ENCODE peak calls at places on chromosomes 11 and 22, in eight cellular contexts. O, B, G, P, H, A, N and M are unnamed samples.
A peak's percentile ranks its signal among the peaks of the same experiment; 100 is the strongest.

GRCh38 chr11:35305670-35306382 is 113.5 kb downstream of the SLC1A2 start:
- DNase-seq in H (peak; percentile 56), B (no peak), N (no peak), O (peak; percentile 17), G (peak; percentile 16), A (peak; percentile 55), P (no peak), M (no peak)

GRCh38 chr11:8271106-8271886 is 7.6 kb upstream of the LMO1 start:
- DNase-seq in P (peak; percentile 35), N (no peak), H (no peak), O (no peak), B (no peak), A (no peak), G (no peak), M (no peak)

GRCh38 chr22:48098243-48098935 is 1335.9 kb downstream of the TBC1D22A start:
- DNase-seq in B (no peak), P (no peak), N (no peak), O (no peak), H (no peak), G (no peak), A (peak; percentile 33), M (no peak)

GRCh38 chr22:19343470-19343869 is 52.0 kb upstream of the CLTCL1 start:
- DNase-seq in G (no peak), P (no peak), B (no peak), A (no peak), H (no peak), O (no peak), N (no peak), M (no peak)

GRCh38 chr11:54558919-54559318 is 44.9 kb downstream of the OR4C46 start:
- DNase-seq in N (no peak), B (no peak), A (peak; percentile 14), P (no peak), H (no peak), O (no peak), G (no peak), M (no peak)

GRCh38 chr11:101010899-101011298 is 118.7 kb downstream of the PGR start:
- DNase-seq in B (no peak), A (no peak), H (no peak), O (no peak), P (no peak), N (no peak), G (no peak), M (no peak)

GRCh38 chr11:131888230-131888826 is 517.9 kb downstream of the NTM start:
- DNase-seq in P (no peak), N (peak; percentile 47), O (peak; percentile 33), G (no peak), B (no peak), A (no peak), H (peak; percentile 96), M (no peak)

GRCh38 chr22:40270031-40270430 is 76.3 kb upstream of the ADSL start:
- DNase-seq in H (no peak), O (no peak), N (no peak), G (no peak), B (no peak), A (no peak), P (no peak), M (no peak)

GRCh38 chr11:95254139-95254704 is 23.2 kb upstream of the SESN3 start:
- DNase-seq in G (peak; percentile 54), P (peak; percentile 82), O (peak; percentile 90), A (peak; percentile 97), N (peak; percentile 46), H (peak; percentile 87), B (peak; percentile 74), M (peak; percentile 90)
- TF ChIP-seq POLR2A in G (no peak), P (no peak), O (no peak), A (peak; percentile 44), N (no peak), H (no peak), B (no peak), M (peak; percentile 41)

DNA sequence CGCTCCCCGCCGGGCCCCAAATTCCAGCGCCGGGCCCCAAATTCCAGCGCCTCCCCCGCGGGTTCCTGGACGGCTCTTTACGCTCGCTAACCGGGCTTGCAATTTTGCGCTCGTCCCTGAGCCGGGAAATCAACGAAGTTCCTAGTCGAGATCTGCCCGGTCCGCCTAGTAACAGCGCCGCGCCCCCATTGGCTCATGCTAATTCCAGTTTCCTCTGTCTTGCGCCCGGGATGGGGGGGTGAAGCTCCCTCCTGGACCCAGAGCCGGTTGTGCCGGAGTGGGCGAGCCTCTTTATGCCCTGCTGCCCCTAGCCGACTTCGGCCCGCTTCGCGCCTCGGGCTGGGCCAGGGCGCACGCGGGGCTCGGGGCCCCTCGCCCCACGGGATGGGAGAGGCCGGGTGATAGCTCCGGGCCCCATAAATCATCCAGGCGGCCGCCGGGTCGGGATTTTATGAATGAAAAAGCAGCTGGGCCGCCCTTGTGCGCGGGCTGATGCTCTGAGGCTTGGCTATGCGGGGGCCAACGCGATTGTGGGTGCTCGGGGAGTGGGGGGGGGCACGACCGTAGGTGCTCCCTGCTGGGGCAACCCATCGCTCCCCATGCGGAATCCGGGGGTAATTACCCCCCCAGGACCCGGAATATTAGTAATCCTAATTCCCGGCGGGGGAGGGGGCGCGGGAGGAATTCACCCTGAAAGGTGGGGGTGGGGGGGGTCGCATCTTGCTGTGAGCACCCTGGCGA is 1.8 kb upstream of the CCND1 start:
- DNase-seq in A (peak; percentile 92), H (peak; percentile 97), O (peak; percentile 94), B (no peak), G (peak; percentile 96), N (peak; percentile 82), P (peak; percentile 94), M (peak; percentile 80)
- TF ChIP-seq POLR2A in A (peak; percentile 20), H (peak; percentile 87), O (peak; percentile 85), B (no peak), G (no peak), N (no peak), P (no peak), M (no peak)

DNA sequence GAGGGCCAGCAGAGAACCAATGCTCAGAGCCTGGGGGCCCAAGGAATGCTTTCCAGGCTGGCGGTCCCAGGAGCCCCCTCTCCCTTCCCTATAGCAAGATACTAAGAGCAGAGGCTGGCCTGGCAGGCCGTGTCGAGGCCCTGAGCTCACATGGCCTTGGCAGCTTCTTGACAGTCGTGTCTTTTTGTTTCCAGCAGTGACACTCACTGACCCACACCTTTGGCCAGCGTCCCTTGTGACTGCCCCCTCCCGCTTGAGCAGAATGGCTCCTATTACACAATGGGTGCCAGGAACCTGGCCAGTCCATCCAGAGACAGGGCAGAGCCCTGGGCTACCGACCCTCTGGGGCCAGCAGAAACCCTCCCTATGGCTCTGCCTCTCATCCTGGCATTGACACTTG is 6.4 kb upstream of the CCND1 start:
- DNase-seq in N (no peak), B (no peak), P (peak; percentile 75), O (no peak), G (no peak), A (no peak), H (no peak), M (no peak)
- TF ChIP-seq POLR2A in N (no peak), B (no peak), P (no peak), O (no peak), G (no peak), A (no peak), H (no peak), M (no peak)

DNA sequence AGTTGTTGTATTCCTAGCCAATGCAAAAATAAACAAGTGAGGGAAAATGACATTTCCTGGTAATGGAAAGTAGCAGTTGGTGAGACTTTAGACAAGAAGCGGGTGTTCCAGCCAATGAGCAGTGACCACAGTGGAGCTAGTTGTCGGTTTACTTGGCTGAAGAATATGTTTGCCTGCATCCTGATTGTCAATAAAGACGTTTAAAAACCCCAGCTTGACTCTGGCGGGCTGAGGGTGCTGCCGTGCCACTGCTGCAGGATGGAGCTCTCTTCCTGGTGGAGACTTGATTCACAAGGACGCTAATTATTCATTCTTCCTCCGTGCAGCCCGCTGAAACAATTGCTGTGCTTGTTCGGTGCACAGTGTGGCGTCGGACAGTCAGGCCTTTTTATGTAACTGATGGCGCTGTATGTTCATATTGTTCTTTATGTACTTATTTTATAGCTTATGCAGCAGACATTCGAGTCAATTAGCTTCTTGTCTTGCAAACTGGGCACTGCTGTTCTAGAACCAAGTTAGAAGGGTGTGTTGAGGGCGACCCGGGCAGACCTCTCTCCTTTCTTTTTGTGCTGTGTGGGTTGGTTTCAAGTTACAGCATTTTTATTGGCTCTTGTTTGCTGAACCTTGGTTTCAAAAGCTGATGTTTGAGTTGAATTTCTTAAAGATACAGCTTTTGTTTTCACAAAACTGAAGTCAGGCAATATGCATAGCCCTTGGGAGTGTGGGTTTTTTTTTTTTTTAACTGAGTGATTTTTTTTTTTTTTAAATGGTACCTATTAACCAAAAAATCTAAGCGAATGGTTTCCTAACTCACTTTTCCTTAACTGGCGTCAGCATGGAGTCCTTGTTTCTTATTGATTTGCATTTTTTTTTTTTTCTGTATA is 153.9 kb downstream of the TEAD1 start:
- DNase-seq in B (no peak), A (peak; percentile 31), P (no peak), N (no peak), G (peak; percentile 59), H (peak; percentile 79), O (peak; percentile 91), M (no peak)
- TF ChIP-seq POLR2A in B (no peak), A (no peak), P (no peak), N (no peak), G (no peak), H (no peak), O (peak; percentile 73), M (no peak)

GRCh38 chr11:59616396-59616982 is 915 bp upstream of the OSBP start:
- DNase-seq in A (no peak), P (peak; percentile 99), O (no peak), G (no peak), B (no peak), H (no peak), N (no peak), M (no peak)

GRCh38 chr11:59615132-59615636 is 390 bp downstream of the OSBP start:
- DNase-seq in B (peak; percentile 57), P (peak; percentile 89), O (no peak), A (peak; percentile 43), H (no peak), N (peak; percentile 61), G (peak; percentile 43), M (peak; percentile 52)

GRCh38 chr11:59614277-59615131 is 1.1 kb downstream of the OSBP start:
- DNase-seq in G (peak; percentile 5), P (no peak), N (no peak), A (peak; percentile 41), H (no peak), B (no peak), O (peak; percentile 26), M (no peak)

GRCh38 chr11:59617876-59618275 is 2.3 kb upstream of the OSBP start:
- DNase-seq in H (no peak), O (no peak), P (no peak), B (no peak), G (no peak), A (no peak), N (no peak), M (no peak)

DNA sequence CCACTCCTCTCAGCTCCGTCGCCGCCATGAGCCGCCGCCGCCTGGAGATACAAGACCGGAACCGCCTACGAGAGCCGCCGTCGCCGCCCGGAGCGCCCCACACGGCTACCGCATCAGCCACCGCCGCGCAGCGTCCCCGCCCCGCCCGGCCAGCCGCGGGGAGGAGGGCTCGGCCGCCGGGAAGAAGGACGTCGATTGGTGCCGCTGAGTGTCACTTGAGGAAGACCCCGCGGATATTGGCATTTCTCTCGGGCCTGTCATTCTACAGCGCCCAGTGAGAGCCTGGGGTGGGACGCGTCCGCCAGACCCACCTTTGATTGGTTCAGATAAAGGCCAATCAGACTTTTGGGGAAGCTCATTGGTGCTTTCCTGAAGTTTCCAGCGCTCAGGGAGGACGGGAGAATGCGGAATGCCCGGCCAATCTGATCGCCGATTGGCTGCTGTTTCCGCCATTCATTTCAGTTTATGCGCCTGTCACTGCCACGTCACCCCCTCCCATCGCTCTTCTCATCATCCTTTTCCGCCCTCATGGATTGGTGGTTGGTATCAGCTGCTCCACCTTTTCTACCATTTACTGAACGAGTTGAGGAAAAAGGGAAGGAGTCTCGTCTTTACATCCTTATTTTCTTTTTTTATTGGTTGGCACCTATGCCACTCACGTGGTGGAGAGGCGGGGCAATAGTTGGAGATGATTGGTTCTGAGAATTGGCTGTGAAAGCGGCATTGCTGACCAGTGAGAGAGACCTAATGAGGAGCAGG is at the start of gene OSBP:
- DNase-seq in P (peak; percentile 99), B (peak; percentile 99), G (peak; percentile 100), O (peak; percentile 100), N (peak; percentile 100), A (peak; percentile 100), H (peak; percentile 100), M (peak; percentile 100)
- TF ChIP-seq POLR2A in P (peak; percentile 72), B (peak; percentile 74), G (peak; percentile 75), O (peak; percentile 84), N (peak; percentile 33), A (peak; percentile 74), H (peak; percentile 74), M (peak; percentile 76)